ENCODE peak calls at places on chromosome 2, in nine cellular contexts. N is right atrium auricular region; U is activated T-cell treated with anti-CD3 and anti-CD28 coated beads for 24 hours; Q is amniotic epithelial cell; A is CD8-positive, alpha-beta memory T cell; G is dermis blood vessel endothelial cell; M is NCI-H2029; V is neuronal stem cell; P is A549. W is an unnamed sample.
A peak's percentile ranks its signal among the peaks of the same experiment; 100 is the strongest.

GRCh38 chr2:238949710-238950345 is 101.9 kb downstream of the TWIST2 start:
- DNase-seq in G (no peak), A (no peak), M (no peak), U (no peak), Q (no peak), V (no peak), P (no peak), N (peak; percentile 47), W (no peak)

GRCh38 chr2:239500915-239501630 is 100.3 kb upstream of the HDAC4 start:
- DNase-seq in P (no peak), N (no peak), V (no peak), Q (no peak), A (no peak), G (no peak), U (no peak), M (no peak), W (no peak)

GRCh38 chr2:143399679-143400078 is 270.5 kb downstream of the ARHGAP15 start:
- DNase-seq in V (no peak), M (no peak), Q (peak; percentile 9), G (no peak), A (no peak), P (no peak), U (no peak), N (no peak), W (no peak)

GRCh38 chr2:152716805-152717241 is 438 bp downstream of the PRPF40A start:
- DNase-seq in U (no peak), M (no peak), G (peak; percentile 51), A (no peak), V (no peak), N (no peak), P (peak; percentile 14), Q (no peak), W (peak; percentile 46)

GRCh38 chr2:168635065-168635577 is 167.3 kb upstream of the NOSTRIN start:
- DNase-seq in N (peak; percentile 68), Q (peak; percentile 53), G (no peak), M (no peak), V (no peak), P (no peak), U (no peak), A (no peak), W (no peak)

GRCh38 chr2:11532434-11533055 is 1.3 kb upstream of the GREB1 start:
- DNase-seq in M (no peak), N (no peak), V (no peak), A (no peak), P (no peak), G (no peak), Q (peak; percentile 90), U (no peak), W (no peak)

GRCh38 chr2:224524657-224525056 is 60.5 kb downstream of the CUL3 start:
- DNase-seq in U (no peak), G (no peak), A (peak; percentile 4), M (no peak), Q (no peak), N (no peak), V (no peak), P (no peak), W (no peak)

GRCh38 chr2:130831356-130831755 is 5.4 kb upstream of the ARHGEF4 start:
- DNase-seq in P (no peak), Q (no peak), M (no peak), N (no peak), V (no peak), G (no peak), A (no peak), U (no peak), W (no peak)

GRCh38 chr2:46569766-46570165 is 90.4 kb downstream of the TMEM247 start:
- DNase-seq in P (no peak), A (no peak), G (no peak), U (no peak), N (no peak), M (no peak), Q (no peak), V (no peak), W (no peak)

GRCh38 chr2:48114256-48114655 is 208.0 kb upstream of the FBXO11 start:
- DNase-seq in M (peak; percentile 35), V (no peak), U (peak; percentile 49), G (peak; percentile 11), A (peak; percentile 7), Q (peak; percentile 98), N (no peak), P (peak; percentile 52), W (no peak)

GRCh38 chr2:103174711-103175110 is 412.9 kb downstream of the TMEM182 start:
- DNase-seq in A (no peak), M (no peak), G (no peak), Q (no peak), U (no peak), P (no peak), V (no peak), N (no peak), W (no peak)

GRCh38 chr2:32005371-32005976 is 5.3 kb downstream of the MEMO1 start:
- DNase-seq in V (no peak), G (no peak), N (no peak), P (no peak), Q (no peak), U (no peak), A (no peak), M (no peak), W (no peak)

GRCh38 chr2:43220982-43221659 is 5.3 kb downstream of the ZFP36L2 start:
- DNase-seq in G (peak; percentile 71), Q (peak; percentile 78), A (peak; percentile 44), P (no peak), V (peak; percentile 59), U (no peak), N (peak; percentile 77), M (no peak), W (no peak)

GRCh38 chr2:65708129-65708528 is 275.7 kb upstream of the SPRED2 start:
- DNase-seq in Q (peak; percentile 67), A (no peak), V (no peak), G (no peak), M (no peak), U (no peak), N (no peak), P (no peak), W (no peak)

GRCh38 chr2:181575024-181575649 is 81.8 kb downstream of the CERKL start:
- DNase-seq in Q (no peak), G (no peak), N (no peak), A (no peak), M (no peak), V (no peak), P (no peak), U (no peak), W (no peak)

GRCh38 chr2:112155331-112156151 is 17.4 kb downstream of the FBLN7 start:
- DNase-seq in N (no peak), U (no peak), G (peak; percentile 44), P (no peak), Q (no peak), M (peak; percentile 51), V (no peak), A (peak; percentile 24), W (peak; percentile 54)

GRCh38 chr2:96649342-96649741 is 6.8 kb downstream of the FER1L5 start:
- DNase-seq in V (no peak), Q (no peak), A (no peak), P (no peak), N (no peak), U (no peak), M (no peak), G (no peak), W (no peak)

GRCh38 chr2:98936133-98936916 is at the start of gene CRACDL:
- DNase-seq in Q (peak; percentile 7), U (no peak), M (no peak), G (peak; percentile 69), A (no peak), P (no peak), V (peak; percentile 39), N (no peak), W (peak; percentile 15)

GRCh38 chr2:223725986-223726970 is 111.1 kb downstream of the AP1S3 start:
- DNase-seq in A (no peak), Q (peak; percentile 42), P (no peak), G (no peak), N (no peak), V (no peak), M (no peak), U (no peak), W (no peak)

GRCh38 chr2:106839849-106840595 is 45.9 kb downstream of the ST6GAL2 start:
- DNase-seq in V (peak; percentile 54), U (no peak), G (no peak), M (no peak), Q (peak; percentile 42), N (no peak), A (no peak), P (no peak), W (no peak)

GRCh38 chr2:136328396-136328795 is 210.4 kb upstream of the CXCR4 start:
- DNase-seq in Q (no peak), G (no peak), A (no peak), M (no peak), P (no peak), U (no peak), N (no peak), V (no peak), W (no peak)

GRCh38 chr2:3257166-3257565 is 120.5 kb downstream of the EIPR1 start:
- DNase-seq in G (no peak), P (no peak), Q (no peak), N (no peak), A (no peak), M (no peak), U (no peak), V (no peak), W (no peak)

GRCh38 chr2:218997730-218998129 is 4.5 kb upstream of the CRYBA2 start:
- DNase-seq in V (no peak), Q (no peak), G (no peak), M (no peak), A (no peak), N (no peak), U (no peak), P (no peak), W (no peak)

GRCh38 chr2:31051213-31052185 is 86.7 kb downstream of the GALNT14 start:
- DNase-seq in A (no peak), P (no peak), M (no peak), U (no peak), V (no peak), Q (no peak), N (no peak), G (no peak), W (no peak)

GRCh38 chr2:120509991-120510735 is 164.2 kb downstream of the INHBB start:
- DNase-seq in P (no peak), Q (no peak), U (no peak), V (no peak), N (no peak), A (no peak), M (no peak), G (no peak), W (no peak)

GRCh38 chr2:192499476-192499875 is 304.7 kb upstream of the TMEFF2 start:
- DNase-seq in V (no peak), G (no peak), P (no peak), A (no peak), M (no peak), N (no peak), U (no peak), Q (peak; percentile 82), W (no peak)

GRCh38 chr2:9613291-9613690 is 17.5 kb downstream of the YWHAQ start:
- DNase-seq in M (no peak), P (no peak), G (no peak), U (no peak), N (no peak), A (no peak), Q (peak; percentile 68), V (no peak), W (no peak)

GRCh38 chr2:189444322-189444721 is 3.0 kb downstream of the WDR75 start:
- DNase-seq in N (no peak), A (no peak), Q (peak; percentile 27), U (peak; percentile 25), M (no peak), G (no peak), V (no peak), P (no peak), W (no peak)

GRCh38 chr2:226671177-226671676 is 128.4 kb downstream of the IRS1 start:
- DNase-seq in V (no peak), A (no peak), G (no peak), U (no peak), Q (no peak), M (no peak), P (no peak), N (no peak), W (no peak)

GRCh38 chr2:28661589-28662001 is 90.0 kb upstream of the PPP1CB start:
- DNase-seq in U (no peak), M (peak; percentile 51), N (peak; percentile 87), A (no peak), V (no peak), P (no peak), Q (peak; percentile 94), G (peak; percentile 93), W (no peak)

GRCh38 chr2:32926708-32927084 is 20.1 kb upstream of the LTBP1 start:
- DNase-seq in U (no peak), Q (peak; percentile 52), P (no peak), G (peak; percentile 69), N (no peak), M (no peak), V (no peak), A (no peak), W (no peak)